ENCODE peak calls at places on chromosome 11, in seven cellular contexts. One of them, this sample, is unnamed.
A peak's percentile ranks its signal among the peaks of the same experiment; 100 is the strongest.

GRCh38 chr11:45852712-45853101 is 5.4 kb downstream of the CRY2 start:
- DNase-seq in PC-9: no peak
- DNase-seq in spleen: no peak
- DNase-seq in GDM1: no peak
- DNase-seq in amniotic stem cell: no peak
- DNase-seq in GM19239: peak; percentile 31
- DNase-seq in activated CD4-positive, CD25-positive, alpha-beta regulatory T cell: no peak
- DNase-seq in this sample: no peak

GRCh38 chr11:34250732-34251639 is 106.8 kb downstream of the ABTB2 start:
- DNase-seq in GDM1: peak; percentile 51
- DNase-seq in GM19239: peak; percentile 33
- DNase-seq in amniotic stem cell: no peak
- DNase-seq in PC-9: peak; percentile 89
- DNase-seq in activated CD4-positive, CD25-positive, alpha-beta regulatory T cell: peak; percentile 50
- DNase-seq in spleen: peak; percentile 91
- DNase-seq in this sample: no peak

GRCh38 chr11:112538529-112538928 is 277.9 kb upstream of the PLET1 start:
- DNase-seq in PC-9: no peak
- DNase-seq in GDM1: no peak
- DNase-seq in amniotic stem cell: no peak
- DNase-seq in GM19239: no peak
- DNase-seq in spleen: no peak
- DNase-seq in activated CD4-positive, CD25-positive, alpha-beta regulatory T cell: no peak
- DNase-seq in this sample: no peak

GRCh38 chr11:62345862-62346261 is 8.6 kb downstream of the ASRGL1 start:
- DNase-seq in activated CD4-positive, CD25-positive, alpha-beta regulatory T cell: no peak
- DNase-seq in spleen: no peak
- DNase-seq in GDM1: no peak
- DNase-seq in GM19239: no peak
- DNase-seq in PC-9: no peak
- DNase-seq in amniotic stem cell: no peak
- DNase-seq in this sample: no peak

GRCh38 chr11:412641-413119 is 2.1 kb downstream of the SIGIRR start:
- DNase-seq in GM19239: no peak
- DNase-seq in amniotic stem cell: no peak
- DNase-seq in activated CD4-positive, CD25-positive, alpha-beta regulatory T cell: no peak
- DNase-seq in PC-9: no peak
- DNase-seq in GDM1: no peak
- DNase-seq in spleen: peak; percentile 72
- DNase-seq in this sample: no peak

GRCh38 chr11:117604349-117604995 is 192.5 kb downstream of the DSCAML1 start:
- DNase-seq in spleen: no peak
- DNase-seq in GDM1: no peak
- DNase-seq in PC-9: no peak
- DNase-seq in amniotic stem cell: no peak
- DNase-seq in GM19239: no peak
- DNase-seq in activated CD4-positive, CD25-positive, alpha-beta regulatory T cell: no peak
- DNase-seq in this sample: no peak

GRCh38 chr11:85784480-85784879 is 26.5 kb downstream of the SYTL2 start:
- DNase-seq in amniotic stem cell: no peak
- DNase-seq in PC-9: no peak
- DNase-seq in spleen: no peak
- DNase-seq in activated CD4-positive, CD25-positive, alpha-beta regulatory T cell: no peak
- DNase-seq in GM19239: no peak
- DNase-seq in GDM1: no peak
- DNase-seq in this sample: no peak

GRCh38 chr11:106770489-106771100 is 247.7 kb downstream of the GUCY1A2 start:
- DNase-seq in spleen: no peak
- DNase-seq in amniotic stem cell: no peak
- DNase-seq in PC-9: no peak
- DNase-seq in activated CD4-positive, CD25-positive, alpha-beta regulatory T cell: no peak
- DNase-seq in GDM1: no peak
- DNase-seq in GM19239: no peak
- DNase-seq in this sample: no peak

GRCh38 chr11:407651-408080 is 7.1 kb downstream of the SIGIRR start:
- DNase-seq in spleen: no peak
- DNase-seq in amniotic stem cell: no peak
- DNase-seq in GM19239: no peak
- DNase-seq in PC-9: no peak
- DNase-seq in GDM1: no peak
- DNase-seq in activated CD4-positive, CD25-positive, alpha-beta regulatory T cell: no peak
- DNase-seq in this sample: no peak

GRCh38 chr11:62186195-62186594 is 3.8 kb upstream of the SCGB1D1 start:
- DNase-seq in amniotic stem cell: no peak
- DNase-seq in GDM1: no peak
- DNase-seq in GM19239: no peak
- DNase-seq in spleen: no peak
- DNase-seq in activated CD4-positive, CD25-positive, alpha-beta regulatory T cell: no peak
- DNase-seq in PC-9: no peak
- DNase-seq in this sample: no peak

GRCh38 chr11:26276798-26277424 is 55.0 kb upstream of the ANO3 start:
- DNase-seq in spleen: no peak
- DNase-seq in activated CD4-positive, CD25-positive, alpha-beta regulatory T cell: no peak
- DNase-seq in amniotic stem cell: no peak
- DNase-seq in PC-9: peak; percentile 40
- DNase-seq in GM19239: peak; percentile 4
- DNase-seq in GDM1: peak; percentile 6
- DNase-seq in this sample: peak; percentile 12

This sample was measured in BJ.